ENCODE peak calls at places on chromosomes 2 and 18, in seven cellular contexts. E, V, I, F, P, W and S are unnamed samples.
A peak's percentile ranks its signal among the peaks of the same experiment; 100 is the strongest.

GRCh38 chr2:74507926-74508520 is 528 bp upstream of the PCGF1 start:
- DNase-seq in E (no peak), V (no peak), I (no peak), F (no peak), P (peak; percentile 84), W (peak; percentile 38), S (no peak)

GRCh38 chr2:20235655-20236302 is 10.8 kb upstream of the SDC1 start:
- DNase-seq in E (no peak), V (no peak), I (no peak), F (no peak), P (no peak), W (no peak), S (no peak)

GRCh38 chr18:12862467-12862866 is 21.6 kb downstream of the PTPN2 start:
- DNase-seq in E (no peak), V (no peak), I (no peak), F (no peak), P (no peak), W (no peak), S (no peak)

GRCh38 chr2:222939208-222939846 is 78.5 kb downstream of the ACSL3 start:
- DNase-seq in E (no peak), V (no peak), I (peak; percentile 11), F (no peak), P (peak; percentile 66), W (peak; percentile 68), S (peak; percentile 23)

GRCh38 chr2:171432969-171433762 is 624 bp downstream of the METTL8 start:
- DNase-seq in E (no peak), V (no peak), I (peak; percentile 11), F (peak; percentile 29), P (peak; percentile 60), W (peak; percentile 18), S (peak; percentile 67)

GRCh38 chr2:216491757-216492635 is 6.6 kb upstream of the RPL37A start:
- DNase-seq in E (no peak), V (no peak), I (no peak), F (no peak), P (no peak), W (no peak), S (no peak)

GRCh38 chr18:44548291-44549221 is 132.1 kb upstream of the SETBP1 start:
- DNase-seq in E (no peak), V (peak; percentile 18), I (no peak), F (no peak), P (no peak), W (no peak), S (no peak)

GRCh38 chr2:14418110-14418509 is 214.4 kb upstream of the LRATD1 start:
- DNase-seq in E (no peak), V (peak; percentile 9), I (no peak), F (no peak), P (no peak), W (no peak), S (no peak)

GRCh38 chr2:241123816-241124536 is 21.9 kb upstream of the MTERF4 start:
- DNase-seq in E (no peak), V (no peak), I (peak; percentile 42), F (no peak), P (no peak), W (no peak), S (peak; percentile 88)

GRCh38 chr2:176710657-176711197 is 441.5 kb downstream of the MTX2 start:
- DNase-seq in E (no peak), V (no peak), I (no peak), F (no peak), P (peak; percentile 57), W (no peak), S (no peak)

GRCh38 chr2:161415467-161416293 is 417 bp upstream of the TBR1 start:
- DNase-seq in E (no peak), V (no peak), I (no peak), F (no peak), P (no peak), W (no peak), S (no peak)

GRCh38 chr18:45556217-45556616 is 59.1 kb upstream of the SLC14A2 start:
- DNase-seq in E (no peak), V (no peak), I (no peak), F (no peak), P (no peak), W (no peak), S (no peak)

GRCh38 chr18:35369126-35369525 is 8.0 kb downstream of the ZNF396 start:
- DNase-seq in E (no peak), V (no peak), I (no peak), F (no peak), P (no peak), W (peak; percentile 53), S (no peak)

GRCh38 chr2:240149943-240150784 is 9.7 kb upstream of the OTOS start:
- DNase-seq in E (peak; percentile 62), V (no peak), I (no peak), F (no peak), P (peak; percentile 56), W (peak; percentile 22), S (no peak)

GRCh38 chr2:24930768-24931167 is 10.7 kb upstream of the ADCY3 start:
- DNase-seq in E (no peak), V (no peak), I (no peak), F (no peak), P (peak; percentile 35), W (peak; percentile 46), S (no peak)

GRCh38 chr2:171522804-171523338 is 597 bp downstream of the CYBRD1 start:
- DNase-seq in E (peak; percentile 40), V (no peak), I (no peak), F (peak; percentile 6), P (no peak), W (no peak), S (peak; percentile 21)

GRCh38 chr18:43819397-43819796 is 542.1 kb upstream of the SYT4 start:
- DNase-seq in E (no peak), V (no peak), I (no peak), F (no peak), P (no peak), W (no peak), S (no peak)

GRCh38 chr18:7221424-7222155 is 9.3 kb upstream of the LRRC30 start:
- DNase-seq in E (no peak), V (peak; percentile 42), I (no peak), F (no peak), P (peak; percentile 71), W (peak; percentile 69), S (peak; percentile 20)

GRCh38 chr2:214808961-214809750 is at the start of gene BARD1:
- DNase-seq in E (no peak), V (no peak), I (peak; percentile 24), F (peak; percentile 50), P (peak; percentile 57), W (peak; percentile 43), S (peak; percentile 46)

GRCh38 chr2:177264209-177264538 is 353 bp downstream of the NFE2L2 start:
- DNase-seq in E (no peak), V (no peak), I (no peak), F (no peak), P (no peak), W (peak; percentile 36), S (no peak)

GRCh38 chr2:139230881-139231280 is 450.7 kb upstream of the NXPH2 start:
- DNase-seq in E (no peak), V (no peak), I (no peak), F (no peak), P (no peak), W (no peak), S (no peak)

GRCh38 chr2:223019390-223019930 is 32.5 kb upstream of the KCNE4 start:
- DNase-seq in E (no peak), V (no peak), I (no peak), F (no peak), P (no peak), W (no peak), S (no peak)

GRCh38 chr2:216216951-216217903 is 108.1 kb downstream of the XRCC5 start:
- DNase-seq in E (no peak), V (no peak), I (no peak), F (no peak), P (no peak), W (peak; percentile 71), S (no peak)

GRCh38 chr18:66511810-66512209 is 92.1 kb downstream of the CDH19 start:
- DNase-seq in E (no peak), V (peak; percentile 10), I (no peak), F (no peak), P (no peak), W (no peak), S (no peak)

GRCh38 chr2:127153691-127154158 is 46.8 kb upstream of the BIN1 start:
- DNase-seq in E (no peak), V (peak; percentile 65), I (no peak), F (no peak), P (peak; percentile 69), W (peak; percentile 89), S (no peak)

GRCh38 chr2:186716899-186717811 is 23.3 kb downstream of the FAM171B start:
- DNase-seq in E (no peak), V (no peak), I (no peak), F (no peak), P (no peak), W (peak; percentile 47), S (no peak)

GRCh38 chr2:200068642-200069041 is 113.3 kb downstream of the MAIP1 start:
- DNase-seq in E (no peak), V (no peak), I (no peak), F (no peak), P (no peak), W (no peak), S (no peak)

GRCh38 chr2:235570256-235570655 is 76.4 kb downstream of the AGAP1 start:
- DNase-seq in E (no peak), V (no peak), I (no peak), F (no peak), P (no peak), W (no peak), S (no peak)

GRCh38 chr2:42163444-42164045 is 5.6 kb upstream of the EML4 start:
- DNase-seq in E (no peak), V (no peak), I (no peak), F (no peak), P (no peak), W (peak; percentile 92), S (no peak)

GRCh38 chr2:118231759-118232158 is 143.5 kb downstream of the INSIG2 start:
- DNase-seq in E (no peak), V (no peak), I (no peak), F (no peak), P (no peak), W (no peak), S (no peak)

GRCh38 chr2:64606495-64607363 is 47.0 kb downstream of the SERTAD2 start:
- DNase-seq in E (no peak), V (no peak), I (peak; percentile 60), F (peak; percentile 81), P (peak; percentile 86), W (no peak), S (peak; percentile 73)

GRCh38 chr2:36338827-36339145 is 16.8 kb upstream of the CRIM1 start:
- DNase-seq in E (no peak), V (peak; percentile 60), I (no peak), F (no peak), P (no peak), W (peak; percentile 59), S (no peak)